ENCODE peak calls at places on chromosomes 12 and 14, in six cellular contexts. W is OCI-LY7, B is ascending aorta, D is right atrium auricular region, J is dorsolateral prefrontal cortex, G is breast epithelium. I is an unnamed sample.

GRCh38 chr12:8687846-8688601 is 9.8 kb upstream of the RIMKLB start:
- DNase-seq in W (peak), G (peak), D (no peak), B (peak), J (no peak), I (no peak)

GRCh38 chr12:65620026-65620425 is 204.3 kb upstream of the HMGA2 start:
- DNase-seq in W (no peak), D (no peak), J (no peak), G (no peak), B (no peak), I (no peak)

GRCh38 chr14:22131749-22132476 is 457.1 kb downstream of the DAD1 start:
- DNase-seq in J (no peak), G (no peak), W (peak), D (no peak), B (no peak), I (no peak)

GRCh38 chr14:99875421-99875820 is 82.2 kb downstream of the EML1 start:
- DNase-seq in J (no peak), W (no peak), D (no peak), G (no peak), B (no peak), I (no peak)

GRCh38 chr14:89707086-89707485 is 247.4 kb downstream of the EFCAB11 start:
- DNase-seq in G (no peak), J (no peak), B (no peak), D (no peak), W (no peak), I (no peak)

GRCh38 chr14:37678916-37679315 is 83.5 kb downstream of the TTC6 start:
- DNase-seq in W (no peak), G (no peak), J (no peak), B (no peak), D (no peak), I (no peak)

GRCh38 chr12:94930772-94931171 is 72.7 kb downstream of the NDUFA12 start:
- DNase-seq in W (no peak), B (no peak), G (no peak), D (no peak), J (no peak), I (no peak)

GRCh38 chr14:94028450-94028826 is 2.3 kb downstream of the OTUB2 start:
- DNase-seq in W (no peak), G (no peak), D (no peak), B (no peak), J (no peak), I (no peak)

GRCh38 chr12:130339946-130340345 is 2.3 kb downstream of the PIWIL1 start:
- DNase-seq in G (no peak), W (no peak), D (no peak), J (no peak), B (no peak), I (no peak)

GRCh38 chr14:90999299-90999698 is 61.1 kb downstream of the RPS6KA5 start:
- DNase-seq in W (no peak), D (no peak), B (no peak), G (no peak), J (peak), I (no peak)

GRCh38 chr14:50862171-50862570 is 9.7 kb upstream of the ABHD12B start:
- DNase-seq in J (no peak), B (no peak), D (no peak), W (no peak), G (no peak), I (no peak)

GRCh38 chr12:9732966-9733461 is at the start of gene CLECL1:
- DNase-seq in G (no peak), D (no peak), W (peak), J (no peak), B (no peak), I (peak)

GRCh38 chr14:81298122-81298521 is 77.4 kb upstream of the GTF2A1 start:
- DNase-seq in D (no peak), G (no peak), W (no peak), J (no peak), B (no peak), I (no peak)

GRCh38 chr12:49130151-49131050 is 794 bp downstream of the TUBA1B start:
- DNase-seq in J (peak), G (peak), B (peak), D (peak), W (peak), I (peak)

GRCh38 chr12:49672351-49673181 is 34.6 kb downstream of the FMNL3 start:
- DNase-seq in W (no peak), J (peak), B (no peak), D (no peak), G (no peak), I (no peak)

GRCh38 chr12:59059401-59059935 is 139.2 kb upstream of the LRIG3 start:
- DNase-seq in B (no peak), G (no peak), D (no peak), W (no peak), J (no peak), I (no peak)

GRCh38 chr12:46089414-46090162 is 99.2 kb upstream of the SCAF11 start:
- DNase-seq in D (no peak), G (no peak), W (peak), J (no peak), B (no peak), I (no peak)

GRCh38 chr14:102182190-102182589 is 42.5 kb downstream of the WDR20 start:
- DNase-seq in G (no peak), D (no peak), B (no peak), W (no peak), J (no peak), I (no peak)

GRCh38 chr12:39467432-39467870 is 24.5 kb upstream of the KIF21A start:
- DNase-seq in B (no peak), J (no peak), W (no peak), D (no peak), G (no peak), I (peak)

GRCh38 chr12:96811083-96811482 is 96.0 kb upstream of the NEDD1 start:
- DNase-seq in J (no peak), D (no peak), G (no peak), W (no peak), B (no peak), I (no peak)

GRCh38 chr12:15268927-15269552 is 47.8 kb upstream of the RERG start:
- DNase-seq in J (no peak), D (no peak), B (no peak), W (peak), G (no peak), I (peak)

GRCh38 chr12:22283508-22283907 is 51.0 kb downstream of the ST8SIA1 start:
- DNase-seq in J (no peak), B (no peak), G (no peak), W (no peak), D (no peak), I (no peak)

GRCh38 chr14:87899228-87899627 is 93.8 kb downstream of the GALC start:
- DNase-seq in W (no peak), D (no peak), B (no peak), G (no peak), J (no peak), I (no peak)

GRCh38 chr12:21418403-21418802 is 19.1 kb upstream of the PYROXD1 start:
- DNase-seq in W (no peak), B (no peak), G (no peak), D (no peak), J (no peak), I (no peak)

GRCh38 chr12:132771126-132771838 is 9.7 kb upstream of the ANKLE2 start:
- DNase-seq in D (no peak), G (no peak), W (peak), J (no peak), B (no peak), I (peak)

GRCh38 chr14:100419856-100420255 is 96.7 kb downstream of the SLC25A47 start:
- DNase-seq in W (no peak), J (peak), D (no peak), G (no peak), B (no peak), I (no peak)

GRCh38 chr14:91369628-91370445 is 47.8 kb downstream of the CCDC88C start:
- DNase-seq in D (no peak), J (peak), W (no peak), G (peak), B (no peak), I (no peak)

GRCh38 chr12:49909826-49910225 is 6.1 kb upstream of the FAIM2 start:
- DNase-seq in W (no peak), G (no peak), B (no peak), J (no peak), D (no peak), I (no peak)

GRCh38 chr12:69897744-69898143 is 72.7 kb downstream of the MYRFL start:
- DNase-seq in W (no peak), B (no peak), G (peak), D (no peak), J (peak), I (no peak)

GRCh38 chr14:78997811-78998210 is 827.6 kb downstream of the NRXN3 start:
- DNase-seq in J (no peak), B (no peak), G (no peak), D (no peak), W (no peak), I (no peak)

GRCh38 chr14:68978550-68978911 is 571 bp downstream of the ACTN1 start:
- DNase-seq in W (no peak), D (no peak), J (no peak), B (no peak), G (peak), I (no peak)

GRCh38 chr14:68977137-68977740 is 1.9 kb downstream of the ACTN1 start:
- DNase-seq in J (no peak), G (no peak), W (no peak), B (no peak), D (no peak), I (no peak)

GRCh38 chr14:68977741-68978549 is 1.2 kb downstream of the ACTN1 start:
- DNase-seq in W (no peak), B (peak), J (no peak), D (no peak), G (peak), I (no peak)

GRCh38 chr14:68979722-68980552 is 835 bp upstream of the ACTN1 start:
- DNase-seq in D (no peak), W (no peak), B (no peak), G (peak), J (no peak), I (no peak)

DNA sequence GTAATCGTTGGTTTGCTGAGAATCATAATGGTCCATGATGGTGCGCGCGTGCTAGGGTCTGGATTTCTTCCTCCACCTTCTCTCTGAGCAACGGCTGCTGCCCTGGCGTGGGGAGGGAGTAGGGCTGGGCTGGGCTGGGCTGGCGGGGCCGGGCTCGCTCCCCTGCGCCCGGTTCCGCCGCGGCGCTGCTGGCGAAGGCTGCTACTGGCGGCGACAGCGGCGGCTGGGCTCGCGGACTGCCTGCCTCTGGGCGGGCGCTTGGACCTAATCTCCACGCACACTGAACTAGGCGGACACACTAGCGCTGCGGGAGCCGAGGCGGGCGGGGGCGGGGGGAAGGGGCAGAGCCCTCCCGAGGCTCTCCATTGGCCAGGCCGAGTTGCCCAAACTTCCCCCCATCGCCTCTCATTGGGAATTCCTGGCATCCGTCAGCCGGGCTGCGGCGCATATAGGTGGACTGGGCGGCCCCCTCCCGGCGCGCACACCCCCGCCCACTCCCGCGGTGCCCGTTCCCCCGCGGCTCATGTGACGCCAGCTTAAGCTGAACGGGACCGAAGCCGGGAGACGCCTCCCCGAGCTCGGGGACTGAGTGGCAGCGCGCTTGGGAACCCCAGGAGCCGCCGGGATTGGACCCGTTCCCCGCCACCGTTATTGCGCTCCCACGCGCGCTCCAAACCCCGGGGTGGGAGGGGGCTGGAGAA is at the start of gene ACTN1:
- DNase-seq in W (no peak), B (peak), D (peak), G (peak), J (peak), I (no peak)
- TF ChIP-seq CTCF in W (no peak), B (no peak), D (no peak), G (no peak), J (no peak), I (no peak)

GRCh38 chr12:117968084-117968789 is 553 bp downstream of the KSR2 start:
- DNase-seq in J (no peak), D (no peak), B (no peak), W (no peak), G (no peak), I (no peak)
- H3K4me3 ChIP-seq in J (peak), D (peak), B (no peak), W (peak), G (no peak), I (peak)

DNA sequence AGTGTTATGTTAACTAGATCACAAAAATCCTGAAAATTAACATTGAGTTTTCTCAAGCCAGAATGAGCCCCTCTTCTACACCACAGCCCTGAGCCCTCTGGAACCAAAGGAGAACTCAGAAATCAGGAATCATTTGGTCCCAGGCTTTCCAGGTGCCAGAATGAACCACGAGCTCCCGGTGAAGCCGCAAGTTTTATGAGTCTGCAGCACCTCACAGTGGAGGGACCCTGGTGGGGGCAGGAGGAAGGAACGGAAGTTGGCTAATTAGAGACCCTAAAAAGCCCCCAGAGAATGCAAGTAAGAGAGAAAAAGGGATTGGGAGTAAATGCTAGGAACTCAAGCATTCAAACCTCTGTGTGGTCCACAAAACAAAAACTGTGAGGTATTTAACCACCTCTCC is 52.9 kb upstream of the BCL2L14 start:
- DNase-seq in J (no peak), B (no peak), G (no peak), D (no peak), W (no peak), I (no peak)
- TF ChIP-seq CTCF in J (no peak), B (no peak), G (peak), D (no peak), W (peak), I (no peak)

GRCh38 chr14:105415481-105416428 is 3.9 kb upstream of the MTA1 start:
- DNase-seq in J (no peak), G (no peak), W (no peak), D (no peak), B (no peak), I (no peak)
- H3K4me3 ChIP-seq in J (peak), G (peak), W (no peak), D (peak), B (peak), I (no peak)

GRCh38 chr12:1044697-1045096 is 53.7 kb downstream of the ERC1 start:
- DNase-seq in J (no peak), D (no peak), G (no peak), B (no peak), W (no peak), I (no peak)
- TF ChIP-seq CTCF in J (no peak), D (no peak), G (no peak), B (no peak), W (no peak), I (no peak)

GRCh38 chr14:64601571-64601970 is 51.8 kb downstream of the PPP1R36 start:
- DNase-seq in W (no peak), D (no peak), B (no peak), J (no peak), G (no peak), I (no peak)
- H3K4me3 ChIP-seq in W (no peak), D (peak), B (peak), J (no peak), G (no peak), I (no peak)

DNA sequence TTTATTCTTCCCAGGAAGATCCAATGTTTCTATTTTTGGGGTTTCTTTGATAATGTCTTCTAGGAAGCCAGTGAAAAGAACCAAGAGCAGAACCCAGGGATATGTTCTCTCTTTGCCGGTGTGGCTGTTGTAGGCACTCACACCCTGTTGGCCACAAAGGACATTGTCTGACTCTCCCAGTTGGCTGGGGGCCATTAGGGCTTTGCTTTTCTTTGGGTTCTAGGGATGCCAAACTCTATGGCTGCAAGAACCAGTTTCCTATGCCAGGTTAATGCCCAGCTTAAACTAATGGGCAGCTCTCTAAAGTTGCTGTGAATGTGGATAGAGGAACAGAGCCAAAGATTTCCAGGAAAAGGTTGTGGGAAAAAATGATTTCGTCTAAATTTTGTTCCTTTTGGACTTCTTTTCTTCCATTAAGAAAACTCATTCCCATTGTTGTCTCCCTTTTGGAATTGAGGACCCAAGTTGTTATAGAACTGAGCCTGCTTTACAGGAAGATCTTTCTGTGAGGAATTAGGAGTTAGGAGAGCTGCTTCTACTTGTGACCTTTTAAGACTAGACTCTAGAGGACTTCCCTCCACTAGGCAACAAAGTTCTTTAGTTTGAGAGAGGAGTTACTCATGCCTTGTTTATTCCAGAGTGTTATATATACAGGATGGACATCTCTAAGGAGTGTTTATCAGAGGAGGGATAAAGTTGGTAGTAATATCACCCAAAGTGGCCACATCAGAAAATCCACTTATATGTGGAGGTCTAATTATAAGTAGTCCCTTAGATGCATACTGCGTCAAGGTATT is 13.1 kb downstream of the COPZ1 start:
- DNase-seq in B (no peak), J (no peak), W (no peak), G (no peak), D (no peak), I (no peak)
- TF ChIP-seq CTCF in B (no peak), J (no peak), W (no peak), G (no peak), D (no peak), I (no peak)

I was measured in GM12864.